ENCODE peak calls at places on chromosomes 3 and 15, in seven cellular contexts. Y is lower lobe of right lung, O is GM06990, J is mucosa of descending colon, H is cardiac muscle cell, B is BE2C, G is WTC11. U is an unnamed sample.

GRCh38 chr3:178719036-178719635 is 182.9 kb downstream of the KCNMB2 start:
- DNase-seq in Y (no peak), O (no peak), J (peak; percentile 55), H (peak; percentile 76), B (no peak), G (no peak), U (no peak)

GRCh38 chr3:42355612-42356011 is 54.8 kb downstream of the LYZL4 start:
- DNase-seq in Y (no peak), O (no peak), J (no peak), H (no peak), B (no peak), G (no peak), U (no peak)

GRCh38 chr3:30779686-30780287 is 114.7 kb downstream of the GADL1 start:
- DNase-seq in Y (no peak), O (no peak), J (peak; percentile 49), H (peak; percentile 41), B (peak; percentile 12), G (peak; percentile 40), U (no peak)

GRCh38 chr3:128698211-128699011 is 27.6 kb upstream of the RAB7A start:
- DNase-seq in Y (peak; percentile 62), O (no peak), J (peak; percentile 42), H (peak; percentile 32), B (no peak), G (peak; percentile 57), U (no peak)

GRCh38 chr15:28098766-28099554 is at the start of gene OCA2:
- DNase-seq in Y (peak; percentile 79), O (no peak), J (peak; percentile 66), H (peak; percentile 89), B (peak; percentile 92), G (peak; percentile 92), U (peak; percentile 48)

GRCh38 chr3:37530298-37530697 is 331.4 kb upstream of the CTDSPL start:
- DNase-seq in Y (no peak), O (no peak), J (no peak), H (no peak), B (no peak), G (no peak), U (no peak)

GRCh38 chr3:148794357-148794756 is 33.3 kb upstream of the CPB1 start:
- DNase-seq in Y (no peak), O (no peak), J (no peak), H (no peak), B (no peak), G (no peak), U (no peak)

GRCh38 chr15:100671858-100672543 is 69.6 kb downstream of the ASB7 start:
- DNase-seq in Y (no peak), O (no peak), J (no peak), H (peak; percentile 46), B (peak; percentile 53), G (peak; percentile 36), U (no peak)

GRCh38 chr3:133408961-133409360 is 9.1 kb downstream of the BFSP2 start:
- DNase-seq in Y (no peak), O (no peak), J (no peak), H (no peak), B (no peak), G (no peak), U (no peak)

GRCh38 chr3:60742606-60743145 is 508.6 kb downstream of the FHIT start:
- DNase-seq in Y (no peak), O (no peak), J (no peak), H (peak; percentile 73), B (no peak), G (peak; percentile 77), U (no peak)

GRCh38 chr3:54659347-54659746 is 268.5 kb downstream of the LRTM1 start:
- DNase-seq in Y (no peak), O (no peak), J (no peak), H (no peak), B (no peak), G (no peak), U (no peak)

GRCh38 chr3:185744997-185745843 is 79.6 kb downstream of the IGF2BP2 start:
- DNase-seq in Y (no peak), O (peak; percentile 21), J (peak; percentile 35), H (no peak), B (no peak), G (no peak), U (no peak)

GRCh38 chr3:71323558-71323957 is 260.0 kb downstream of the FOXP1 start:
- DNase-seq in Y (no peak), O (no peak), J (no peak), H (no peak), B (no peak), G (no peak), U (no peak)

GRCh38 chr3:71585891-71586809 is 2.6 kb upstream of the FOXP1 start:
- DNase-seq in Y (no peak), O (no peak), J (peak; percentile 41), H (no peak), B (no peak), G (no peak), U (no peak)

GRCh38 chr3:178634975-178635374 is 98.7 kb downstream of the KCNMB2 start:
- DNase-seq in Y (no peak), O (no peak), J (peak; percentile 38), H (no peak), B (no peak), G (no peak), U (no peak)

GRCh38 chr3:14124615-14125192 is at the start of the genes CHCHD4 and TMEM43:
- DNase-seq in Y (peak; percentile 99), O (peak; percentile 94), J (peak; percentile 98), H (peak; percentile 98), B (peak; percentile 93), G (peak; percentile 99), U (peak; percentile 99)

GRCh38 chr3:14127106-14127505 is 2.3 kb downstream of the TMEM43 start:
- DNase-seq in Y (no peak), O (no peak), J (no peak), H (no peak), B (no peak), G (no peak), U (no peak)

GRCh38 chr3:14124223-14124614 is 451 bp downstream of the CHCHD4 start:
- DNase-seq in Y (peak; percentile 80), O (no peak), J (peak; percentile 81), H (peak; percentile 68), B (no peak), G (peak; percentile 35), U (peak; percentile 69)

GRCh38 chr3:14126017-14126902 is 1.4 kb downstream of the TMEM43 start:
- DNase-seq in Y (no peak), O (no peak), J (no peak), H (no peak), B (no peak), G (no peak), U (no peak)

DNA sequence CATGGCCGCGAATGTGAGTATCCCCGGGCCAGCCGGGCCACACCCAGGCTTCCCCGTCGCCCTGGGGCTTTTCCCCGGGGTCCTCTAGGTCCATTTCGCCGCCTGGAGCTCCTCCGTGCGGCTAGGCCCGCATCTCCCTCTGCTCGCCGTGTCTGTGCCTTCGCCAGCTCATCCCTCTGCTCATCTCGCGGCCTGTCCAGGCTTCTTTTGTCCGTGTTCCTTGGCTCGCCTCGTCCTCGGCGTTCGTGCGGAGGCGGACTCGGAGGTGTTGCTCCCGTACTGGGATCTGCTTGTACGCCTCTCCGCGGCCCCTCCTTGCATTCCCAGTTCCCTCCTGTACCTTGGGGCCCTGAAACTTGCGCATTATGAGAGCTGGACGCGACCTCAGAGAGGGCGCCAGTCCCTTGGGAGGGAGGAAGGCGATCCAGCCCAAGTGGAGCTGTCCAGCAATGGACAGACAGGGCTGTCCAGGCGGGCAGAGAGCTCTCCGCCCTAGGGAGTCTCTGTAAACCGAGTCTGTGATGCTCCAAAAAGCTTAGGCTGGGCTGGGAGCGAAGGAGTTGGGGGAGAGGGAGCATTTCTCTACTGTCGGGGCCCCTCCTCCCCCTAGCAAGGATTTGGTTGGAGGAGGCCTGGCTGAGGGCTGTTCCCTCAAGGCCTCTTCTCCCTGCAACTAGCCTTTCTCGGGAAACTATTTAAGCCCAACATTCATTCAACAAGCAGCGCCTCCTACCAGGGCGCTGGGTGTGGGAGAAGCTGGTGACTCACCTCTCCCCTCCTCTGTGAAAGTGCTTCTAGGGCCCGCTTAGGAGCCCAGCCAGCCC is 553 bp downstream of the TMEM43 start:
- DNase-seq in Y (peak; percentile 87), O (no peak), J (peak; percentile 64), H (peak; percentile 88), B (peak; percentile 44), G (peak; percentile 48), U (peak; percentile 68)
- TF ChIP-seq CTCF in Y (peak; percentile 19), O (peak; percentile 17), J (no peak), H (peak; percentile 18), B (no peak), G (no peak), U (no peak)

DNA sequence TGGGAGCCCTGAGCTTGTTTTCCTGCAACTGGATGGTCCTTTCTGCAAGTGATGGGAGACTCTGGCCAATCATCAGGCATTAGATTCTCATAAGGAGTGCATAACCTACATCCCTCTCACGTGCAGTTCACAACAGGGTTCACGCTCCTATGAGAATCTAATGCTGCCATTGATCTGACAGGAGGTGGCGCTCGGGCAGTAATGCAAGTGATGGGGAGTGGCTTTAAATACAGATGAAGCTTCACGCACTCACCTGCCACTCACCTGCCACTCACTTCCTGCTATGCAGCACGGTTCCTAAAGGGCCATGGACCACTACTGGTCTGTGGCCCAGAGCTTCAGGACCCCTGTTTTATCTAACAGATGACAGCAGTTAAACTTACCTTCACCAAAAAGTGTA is 21.4 kb downstream of the CSNK1G1 start:
- DNase-seq in Y (no peak), O (no peak), J (peak; percentile 44), H (peak; percentile 3), B (no peak), G (peak; percentile 42), U (no peak)
- TF ChIP-seq CTCF in Y (no peak), O (no peak), J (no peak), H (no peak), B (no peak), G (peak; percentile 15), U (no peak)

GRCh38 chr3:143763568-143764162 is 84.6 kb downstream of the SLC9A9 start:
- DNase-seq in Y (no peak), O (no peak), J (no peak), H (no peak), B (no peak), G (no peak), U (no peak)
- TF ChIP-seq CTCF in Y (peak; percentile 25), O (peak; percentile 19), J (no peak), H (peak; percentile 52), B (peak; percentile 68), G (no peak), U (no peak)

DNA sequence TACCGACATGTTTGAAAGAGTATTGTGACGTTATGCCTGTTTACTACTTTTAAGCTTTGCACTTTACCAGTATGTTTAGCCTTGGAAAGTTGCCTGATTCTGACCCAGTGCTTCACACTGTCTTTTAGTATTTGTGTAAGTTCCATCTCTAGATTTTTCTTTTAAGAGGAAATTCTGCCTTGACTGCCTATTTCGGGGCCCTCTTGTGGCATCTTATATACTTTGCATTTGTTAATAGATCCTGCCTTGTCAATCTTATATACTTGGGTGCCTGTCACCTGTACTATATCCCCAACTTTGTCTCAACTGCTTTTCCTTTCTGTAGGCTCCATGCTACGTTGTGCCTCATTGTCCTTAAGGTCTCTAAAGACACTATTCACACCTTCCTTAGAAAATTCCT is 244.6 kb downstream of the STXBP5L start:
- DNase-seq in Y (no peak), O (no peak), J (no peak), H (no peak), B (no peak), G (no peak), U (no peak)
- TF ChIP-seq CTCF in Y (no peak), O (no peak), J (no peak), H (peak; percentile 19), B (peak; percentile 25), G (peak; percentile 21), U (no peak)

GRCh38 chr3:40432793-40433192 is 24.3 kb upstream of the RPL14 start:
- DNase-seq in Y (no peak), O (no peak), J (no peak), H (no peak), B (no peak), G (no peak), U (no peak)
- TF ChIP-seq CTCF in Y (no peak), O (no peak), J (no peak), H (no peak), B (peak; percentile 40), G (no peak), U (no peak)

GRCh38 chr3:141578197-141578596 is 91.4 kb downstream of the RASA2 start:
- DNase-seq in Y (no peak), O (no peak), J (no peak), H (no peak), B (no peak), G (no peak), U (no peak)
- TF ChIP-seq CTCF in Y (no peak), O (no peak), J (no peak), H (no peak), B (no peak), G (no peak), U (no peak)